ENCODE peak calls at places on chromosomes 7 and 10, in four cellular contexts. V, Y, P and C are unnamed samples.

GRCh38 chr10:97539523-97540200 is 32.9 kb upstream of the ANKRD2 start:
- DNase-seq in V (no peak), Y (no peak), P (no peak), C (no peak)

GRCh38 chr10:48973065-48973464 is 33.4 kb upstream of the LRRC18 start:
- DNase-seq in V (no peak), Y (no peak), P (no peak), C (no peak)

GRCh38 chr10:4267084-4267774 is 482.2 kb upstream of the KLF6 start:
- DNase-seq in V (no peak), Y (no peak), P (no peak), C (no peak)

GRCh38 chr7:159098795-159099194 is 45.9 kb downstream of the VIPR2 start:
- DNase-seq in V (no peak), Y (no peak), P (no peak), C (no peak)

GRCh38 chr10:72953687-72954086 is 919 bp downstream of the PLA2G12B start:
- DNase-seq in V (no peak), Y (no peak), P (no peak), C (no peak)

GRCh38 chr10:119669975-119670640 is 18.9 kb downstream of the BAG3 start:
- DNase-seq in V (no peak), Y (peak), P (no peak), C (no peak)

GRCh38 chr7:134480730-134481129 is 21.8 kb upstream of the AKR1B1 start:
- DNase-seq in V (no peak), Y (no peak), P (no peak), C (no peak)

GRCh38 chr7:142866361-142867096 is 11.7 kb downstream of the EPHB6 start:
- DNase-seq in V (no peak), Y (peak), P (no peak), C (no peak)

GRCh38 chr10:90167174-90168064 is 466.0 kb downstream of the KIF20B start:
- DNase-seq in V (no peak), Y (no peak), P (no peak), C (no peak)

GRCh38 chr7:33050425-33051318 is 11.9 kb downstream of the NT5C3A start:
- DNase-seq in V (no peak), Y (no peak), P (no peak), C (no peak)

GRCh38 chr10:69045441-69046300 is 42.2 kb upstream of the SRGN start:
- DNase-seq in V (peak), Y (peak), P (no peak), C (no peak)

GRCh38 chr10:74610299-74610698 is 216.1 kb upstream of the KAT6B start:
- DNase-seq in V (no peak), Y (no peak), P (no peak), C (no peak)

GRCh38 chr10:23516530-23516929 is 77.7 kb downstream of the OTUD1 start:
- DNase-seq in V (no peak), Y (no peak), P (no peak), C (no peak)

GRCh38 chr7:13797545-13797944 is 191.9 kb downstream of the ETV1 start:
- DNase-seq in V (no peak), Y (no peak), P (no peak), C (no peak)

GRCh38 chr7:113796557-113796956 is 122.3 kb downstream of the PPP1R3A start:
- DNase-seq in V (no peak), Y (no peak), P (no peak), C (no peak)

GRCh38 chr10:2619927-2620326 is 447.4 kb upstream of the PFKP start:
- DNase-seq in V (no peak), Y (no peak), P (no peak), C (no peak)

GRCh38 chr7:95684037-95684436 is 87.7 kb upstream of the PDK4 start:
- DNase-seq in V (no peak), Y (no peak), P (no peak), C (no peak)

GRCh38 chr7:22730921-22731654 is 4.1 kb downstream of the IL6 start:
- DNase-seq in V (no peak), Y (no peak), P (no peak), C (no peak)

GRCh38 chr7:2009541-2010001 is 223.2 kb downstream of the MAD1L1 start:
- DNase-seq in V (peak), Y (no peak), P (no peak), C (no peak)

GRCh38 chr7:46291064-46291463 is 370.0 kb upstream of the IGFBP3 start:
- DNase-seq in V (no peak), Y (no peak), P (no peak), C (no peak)

GRCh38 chr10:128062837-128063563 is 63.2 kb downstream of the MKI67 start:
- DNase-seq in V (no peak), Y (no peak), P (no peak), C (no peak)

GRCh38 chr10:102634696-102635095 is 9.6 kb upstream of the TRIM8 start:
- DNase-seq in V (peak), Y (no peak), P (no peak), C (no peak)

GRCh38 chr10:126640391-126640790 is 30.1 kb downstream of the C10orf90 start:
- DNase-seq in V (no peak), Y (no peak), P (no peak), C (no peak)

GRCh38 chr10:97584060-97584797 is at the start of gene HOGA1:
- DNase-seq in V (peak), Y (peak), P (peak), C (peak)

GRCh38 chr10:101839421-101840063 is 4.1 kb downstream of the KCNIP2 start:
- DNase-seq in V (peak), Y (peak), P (no peak), C (no peak)

GRCh38 chr7:74182453-74183090 is 8.4 kb downstream of the EIF4H start:
- DNase-seq in V (no peak), Y (no peak), P (no peak), C (no peak)

GRCh38 chr10:106189254-106189653 is 975.3 kb downstream of the SORCS1 start:
- DNase-seq in V (no peak), Y (peak), P (no peak), C (no peak)

GRCh38 chr10:7260412-7260900 is 150.4 kb downstream of the SFMBT2 start:
- DNase-seq in V (no peak), Y (peak), P (peak), C (no peak)

GRCh38 chr10:124974131-124974530 is 32.2 kb downstream of the ZRANB1 start:
- DNase-seq in V (no peak), Y (peak), P (no peak), C (no peak)

GRCh38 chr7:116542618-116543017 is 17.8 kb downstream of the CAV1 start:
- DNase-seq in V (no peak), Y (no peak), P (no peak), C (no peak)

GRCh38 chr7:1454471-1455065 is 4.7 kb downstream of the MICALL2 start:
- DNase-seq in V (no peak), Y (no peak), P (no peak), C (no peak)

GRCh38 chr10:124837687-124838086 is 36.1 kb downstream of the ABRAXAS2 start:
- DNase-seq in V (no peak), Y (no peak), P (no peak), C (no peak)

GRCh38 chr7:12771378-12771877 is 84.0 kb downstream of the ARL4A start:
- DNase-seq in V (no peak), Y (no peak), P (no peak), C (no peak)

GRCh38 chr10:69093933-69094332 is 6.0 kb downstream of the SRGN start:
- DNase-seq in V (no peak), Y (no peak), P (no peak), C (no peak)

GRCh38 chr10:117656385-117657367 is 114.1 kb downstream of the EMX2 start:
- DNase-seq in V (no peak), Y (no peak), P (no peak), C (no peak)

DNA sequence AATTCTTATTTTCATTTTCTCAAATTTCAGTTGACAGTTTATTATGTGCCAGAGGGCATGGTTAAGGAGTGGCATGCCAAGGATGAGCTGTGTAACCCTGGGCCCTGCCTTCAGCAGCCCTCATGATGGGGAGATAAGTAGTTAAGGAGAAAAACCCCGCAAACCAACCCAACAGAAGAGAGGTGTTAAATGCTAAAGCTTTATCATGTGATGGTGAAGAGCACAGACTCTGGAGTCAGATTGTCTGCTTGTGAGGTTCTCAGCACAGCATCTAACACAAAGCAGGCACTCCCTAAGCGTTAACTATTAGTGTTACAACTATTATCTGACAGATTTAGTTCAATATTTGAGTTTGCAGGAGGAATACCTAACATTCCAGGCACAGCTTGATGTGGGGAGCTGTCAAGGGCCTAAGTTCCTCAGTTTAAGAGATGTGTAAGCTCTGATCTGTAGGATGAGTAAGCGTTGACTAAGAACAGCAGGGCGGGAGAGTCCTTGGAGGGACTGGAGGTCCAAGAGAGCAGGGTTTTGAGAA is 29.6 kb downstream of the STAM start:
- DNase-seq in V (no peak), Y (no peak), P (no peak), C (no peak)
- H3K4me3 ChIP-seq in V (no peak), Y (no peak), P (no peak), C (no peak)

GRCh38 chr7:101983147-101983811 is 165.9 kb downstream of the CUX1 start:
- DNase-seq in V (no peak), Y (no peak), P (no peak), C (no peak)
- H3K4me3 ChIP-seq in V (no peak), Y (no peak), P (no peak), C (no peak)

DNA sequence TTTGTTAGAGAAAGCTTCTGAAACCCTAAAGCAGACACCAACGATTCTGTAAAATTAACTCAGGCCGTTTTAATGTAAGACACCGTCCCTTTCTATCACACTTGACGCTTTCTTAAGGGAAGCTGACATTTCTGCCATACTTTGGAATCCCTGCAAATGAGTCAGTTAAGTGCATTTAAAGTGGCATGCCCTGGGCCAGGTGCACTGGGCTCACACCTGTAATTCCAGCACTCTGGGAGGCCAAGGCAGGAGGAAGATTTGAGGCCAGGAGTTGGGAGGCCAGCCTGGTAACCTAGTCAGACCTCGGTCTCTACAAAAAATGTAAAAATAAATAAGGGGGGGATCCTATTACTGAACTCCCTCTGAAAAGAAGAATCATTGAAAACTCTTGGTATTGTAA is 4.4 kb downstream of the UBE2H start:
- DNase-seq in V (no peak), Y (no peak), P (no peak), C (no peak)
- H3K4me3 ChIP-seq in V (no peak), Y (no peak), P (no peak), C (peak)

DNA sequence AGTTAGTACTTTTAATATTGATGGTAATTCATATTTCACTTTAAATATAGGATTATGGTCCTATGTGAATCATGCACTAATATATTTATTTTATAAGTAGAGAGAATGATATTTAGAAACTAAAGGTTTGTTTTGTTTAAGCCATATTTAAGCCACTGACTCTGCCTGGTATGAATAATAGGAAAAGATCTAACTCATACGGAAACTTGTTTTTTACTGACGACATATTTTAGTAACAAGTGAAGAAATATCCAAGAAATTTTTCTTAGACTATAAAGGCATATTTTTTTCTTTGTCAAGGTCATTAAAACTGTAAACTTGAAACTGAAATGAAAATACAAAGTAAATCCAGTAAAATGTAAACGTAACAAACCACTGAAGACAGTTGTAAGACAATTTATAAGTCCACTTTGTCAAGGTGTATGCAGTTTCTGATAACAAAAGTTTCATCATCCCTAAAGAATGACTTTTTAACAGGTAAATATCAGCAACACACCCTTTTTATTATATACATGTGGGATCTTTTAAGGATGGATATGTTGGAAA is 147.1 kb downstream of the PHF14 start:
- DNase-seq in V (no peak), Y (no peak), P (no peak), C (no peak)
- H3K4me3 ChIP-seq in V (no peak), Y (no peak), P (no peak), C (no peak)

GRCh38 chr7:47670738-47671137 is 88.8 kb upstream of the TNS3 start:
- DNase-seq in V (no peak), Y (no peak), P (no peak), C (no peak)
- H3K4me3 ChIP-seq in V (no peak), Y (no peak), P (no peak), C (no peak)

GRCh38 chr10:88941026-88941425 is 11.5 kb downstream of the ACTA2 start:
- DNase-seq in V (no peak), Y (no peak), P (no peak), C (no peak)

GRCh38 chr10:88946200-88946599 is 6.4 kb downstream of the ACTA2 start:
- DNase-seq in V (no peak), Y (no peak), P (no peak), C (no peak)

GRCh38 chr10:88946965-88947590 is 5.5 kb downstream of the ACTA2 start:
- DNase-seq in V (no peak), Y (no peak), P (no peak), C (no peak)

GRCh38 chr10:88943778-88944177 is 8.8 kb downstream of the ACTA2 start:
- DNase-seq in V (no peak), Y (no peak), P (no peak), C (no peak)

DNA sequence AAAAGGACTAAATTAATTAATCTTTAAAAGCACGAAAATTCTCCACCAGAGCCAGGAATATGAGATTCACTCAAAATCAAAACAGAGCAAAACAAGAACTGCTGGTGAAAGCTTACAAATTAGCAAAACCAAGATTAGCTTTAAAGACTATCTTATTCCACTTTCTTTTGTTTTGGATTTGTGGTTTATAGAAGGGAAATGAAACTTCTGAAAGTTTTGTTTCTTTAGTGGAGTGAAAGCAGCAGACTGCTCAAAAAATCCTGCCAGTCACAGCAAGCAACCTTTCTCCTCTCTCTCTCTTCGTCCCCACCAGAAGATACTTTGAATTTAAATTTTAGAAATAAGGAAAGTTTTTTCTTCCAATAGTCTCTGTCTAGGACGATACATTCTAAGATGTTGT is 7.8 kb downstream of the ACTA2 start:
- DNase-seq in V (no peak), Y (no peak), P (no peak), C (no peak)
- H3K4me3 ChIP-seq in V (no peak), Y (no peak), P (no peak), C (peak)

DNA sequence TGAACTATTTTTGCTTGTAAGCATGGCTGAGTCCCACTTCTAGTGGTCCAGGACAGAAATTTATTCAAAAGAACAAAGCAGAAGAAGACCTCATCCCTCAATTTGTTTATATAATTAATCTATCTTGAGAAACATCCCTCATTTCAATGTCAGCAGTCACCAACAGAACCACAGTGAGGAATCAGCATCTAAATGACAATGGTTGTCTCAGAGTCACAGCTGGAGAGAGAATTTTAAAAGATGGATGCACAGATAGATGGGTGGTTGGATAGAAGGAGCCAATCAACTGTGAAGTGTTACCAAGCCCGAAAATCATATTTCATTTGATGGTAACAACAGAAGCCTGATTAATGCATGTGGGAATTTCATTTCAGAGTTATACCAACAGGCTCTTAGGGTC is 55.0 kb downstream of the ICA1 start:
- DNase-seq in V (no peak), Y (no peak), P (no peak), C (no peak)
- H3K4me3 ChIP-seq in V (no peak), Y (no peak), P (no peak), C (no peak)

DNA sequence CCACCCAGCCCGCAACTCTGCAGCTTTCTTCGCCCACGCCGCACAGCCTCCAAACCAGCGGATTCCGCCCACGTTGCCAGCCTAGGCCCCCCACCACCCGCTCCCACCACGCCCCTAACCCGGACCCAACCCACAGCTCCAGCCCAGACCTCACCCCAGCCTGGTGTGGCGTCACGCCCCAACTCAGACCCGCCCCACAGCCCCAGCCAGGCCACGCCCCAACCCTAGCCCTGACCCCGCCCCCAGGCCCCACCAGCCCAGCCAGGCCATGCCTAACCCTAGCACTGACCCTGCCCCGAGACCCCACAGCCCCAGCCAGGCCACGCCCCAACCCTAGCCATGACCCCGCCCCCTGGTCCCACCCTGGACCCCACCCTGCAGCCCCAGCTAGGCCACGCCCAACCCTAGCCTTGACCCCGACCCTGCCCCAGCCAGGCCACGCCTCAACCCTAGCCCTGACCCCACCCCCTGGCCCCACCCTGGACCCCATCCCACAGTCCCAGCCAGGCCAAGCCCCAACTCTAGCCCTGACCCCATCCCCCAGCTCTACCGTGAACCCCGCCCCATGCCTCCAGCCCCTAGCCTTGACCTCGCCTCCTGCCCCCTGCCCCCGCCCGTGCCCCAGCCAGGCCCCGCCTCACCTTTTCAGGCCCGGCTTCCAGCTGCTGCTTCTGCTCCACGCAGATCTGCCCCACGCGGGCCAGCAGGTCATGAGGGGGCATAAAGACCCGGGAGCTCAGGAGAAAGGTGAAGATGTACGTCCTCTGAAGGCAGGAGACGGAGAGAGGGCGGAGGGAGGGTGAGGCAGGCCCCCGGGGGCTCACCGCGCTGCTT is 64.0 kb downstream of the RASGEF1A start:
- DNase-seq in V (peak), Y (peak), P (no peak), C (peak)
- H3K4me3 ChIP-seq in V (peak), Y (peak), P (peak), C (peak)